ENCODE peak calls at places on chromosomes 6 and 20, in four cellular contexts. H is heart left ventricle; S is CD8-positive, alpha-beta memory T cell; N is psoas muscle. V is an unnamed sample.

GRCh38 chr6:168666751-168667427 is 225.9 kb downstream of the SMOC2 start:
- DNase-seq in H (no peak), S (no peak), N (no peak), V (no peak)

GRCh38 chr6:46211917-46212316 is 41.1 kb upstream of the ENPP5 start:
- DNase-seq in H (no peak), S (no peak), N (no peak), V (no peak)

GRCh38 chr6:152682141-152682540 is 15.6 kb upstream of the MYCT1 start:
- DNase-seq in H (no peak), S (no peak), N (no peak), V (no peak)

GRCh38 chr20:45909817-45910669 is 1.9 kb downstream of the PLTP start:
- DNase-seq in H (no peak), S (no peak), N (no peak), V (no peak)

GRCh38 chr6:112899541-112899940 is 552.4 kb downstream of the RFPL4B start:
- DNase-seq in H (no peak), S (no peak), N (no peak), V (no peak)

GRCh38 chr20:57109151-57109953 is 157.1 kb downstream of the BMP7 start:
- DNase-seq in H (no peak), S (no peak), N (peak), V (no peak)

GRCh38 chr6:7106752-7107577 is 796 bp upstream of the RREB1 start:
- DNase-seq in H (peak), S (peak), N (peak), V (no peak)

GRCh38 chr20:13395232-13395631 is 174.2 kb downstream of the ISM1 start:
- DNase-seq in H (no peak), S (no peak), N (no peak), V (no peak)

GRCh38 chr20:46406986-46407670 is 713 bp upstream of the ELMO2 start:
- DNase-seq in H (peak), S (peak), N (peak), V (no peak)

GRCh38 chr6:80003841-80004198 is 629 bp upstream of the TTK start:
- DNase-seq in H (no peak), S (no peak), N (no peak), V (no peak)

GRCh38 chr6:113616875-113617274 is 240.3 kb upstream of the MARCKS start:
- DNase-seq in H (no peak), S (no peak), N (no peak), V (no peak)

GRCh38 chr6:133568970-133569889 is 319.7 kb upstream of the TCF21 start:
- DNase-seq in H (no peak), S (no peak), N (peak), V (peak)

GRCh38 chr6:16204653-16205376 is 33.6 kb upstream of the GMPR start:
- DNase-seq in H (no peak), S (no peak), N (no peak), V (no peak)

GRCh38 chr6:56938634-56939294 is 16.1 kb upstream of the BEND6 start:
- DNase-seq in H (no peak), S (no peak), N (peak), V (peak)

GRCh38 chr20:60921021-60921622 is 330.9 kb upstream of the CDH4 start:
- DNase-seq in H (no peak), S (peak), N (no peak), V (no peak)

GRCh38 chr6:149153100-149153499 is 164.4 kb upstream of the TAB2 start:
- DNase-seq in H (no peak), S (no peak), N (no peak), V (no peak)

GRCh38 chr6:170443151-170443662 is 109.9 kb downstream of the PSMB1 start:
- DNase-seq in H (peak), S (no peak), N (no peak), V (no peak)

GRCh38 chr6:73695619-73696421 is at the start of gene CD109:
- DNase-seq in H (peak), S (peak), N (peak), V (peak)

GRCh38 chr20:51687071-51687470 is 81.1 kb downstream of the ATP9A start:
- DNase-seq in H (no peak), S (no peak), N (no peak), V (peak)

GRCh38 chr20:54625497-54625896 is 150.1 kb downstream of the DOK5 start:
- DNase-seq in H (no peak), S (no peak), N (no peak), V (no peak)

GRCh38 chr6:399785-400517 is 8.4 kb downstream of the IRF4 start:
- DNase-seq in H (no peak), S (no peak), N (no peak), V (no peak)

GRCh38 chr20:49381558-49382493 is 100.6 kb downstream of the KCNB1 start:
- DNase-seq in H (peak), S (no peak), N (peak), V (peak)

GRCh38 chr6:53042112-53042511 is 23.1 kb upstream of the FBXO9 start:
- DNase-seq in H (no peak), S (no peak), N (no peak), V (peak)

GRCh38 chr6:55916188-55916587 is 40.8 kb upstream of the BMP5 start:
- DNase-seq in H (no peak), S (no peak), N (no peak), V (no peak)

GRCh38 chr6:33696538-33697518 is 14.7 kb downstream of the UQCC2 start:
- DNase-seq in H (peak), S (peak), N (peak), V (no peak)

GRCh38 chr6:82841309-82841708 is 224.3 kb downstream of the UBE3D start:
- DNase-seq in H (no peak), S (no peak), N (no peak), V (no peak)

GRCh38 chr6:27812078-27812804 is 100.0 kb downstream of the OR2B2 start:
- DNase-seq in H (no peak), S (no peak), N (no peak), V (no peak)

GRCh38 chr20:25058051-25058796 is at the start of gene ACSS1:
- DNase-seq in H (peak), S (peak), N (peak), V (no peak)

GRCh38 chr6:1110164-1110563 is 201.7 kb upstream of the FOXQ1 start:
- DNase-seq in H (no peak), S (no peak), N (no peak), V (no peak)

GRCh38 chr6:161422710-161423109 is 148.8 kb upstream of the AGPAT4 start:
- DNase-seq in H (no peak), S (no peak), N (no peak), V (no peak)

GRCh38 chr6:1313364-1313754 is 1.5 kb downstream of the FOXQ1 start:
- DNase-seq in H (no peak), S (no peak), N (no peak), V (no peak)

GRCh38 chr6:44641344-44641743 is 253.8 kb downstream of the CDC5L start:
- DNase-seq in H (no peak), S (no peak), N (no peak), V (no peak)

GRCh38 chr6:44642870-44643522 is 255.5 kb downstream of the CDC5L start:
- DNase-seq in H (no peak), S (no peak), N (no peak), V (no peak)

GRCh38 chr6:44642345-44642744 is 254.8 kb downstream of the CDC5L start:
- DNase-seq in H (no peak), S (no peak), N (no peak), V (no peak)

GRCh38 chr6:44646355-44646754 is 258.8 kb downstream of the CDC5L start:
- DNase-seq in H (no peak), S (no peak), N (no peak), V (no peak)

GRCh38 chr6:44645276-44645675 is 257.8 kb downstream of the CDC5L start:
- DNase-seq in H (no peak), S (no peak), N (no peak), V (no peak)
- H3K27ac ChIP-seq in H (no peak), S (no peak), N (no peak), V (no peak)

DNA sequence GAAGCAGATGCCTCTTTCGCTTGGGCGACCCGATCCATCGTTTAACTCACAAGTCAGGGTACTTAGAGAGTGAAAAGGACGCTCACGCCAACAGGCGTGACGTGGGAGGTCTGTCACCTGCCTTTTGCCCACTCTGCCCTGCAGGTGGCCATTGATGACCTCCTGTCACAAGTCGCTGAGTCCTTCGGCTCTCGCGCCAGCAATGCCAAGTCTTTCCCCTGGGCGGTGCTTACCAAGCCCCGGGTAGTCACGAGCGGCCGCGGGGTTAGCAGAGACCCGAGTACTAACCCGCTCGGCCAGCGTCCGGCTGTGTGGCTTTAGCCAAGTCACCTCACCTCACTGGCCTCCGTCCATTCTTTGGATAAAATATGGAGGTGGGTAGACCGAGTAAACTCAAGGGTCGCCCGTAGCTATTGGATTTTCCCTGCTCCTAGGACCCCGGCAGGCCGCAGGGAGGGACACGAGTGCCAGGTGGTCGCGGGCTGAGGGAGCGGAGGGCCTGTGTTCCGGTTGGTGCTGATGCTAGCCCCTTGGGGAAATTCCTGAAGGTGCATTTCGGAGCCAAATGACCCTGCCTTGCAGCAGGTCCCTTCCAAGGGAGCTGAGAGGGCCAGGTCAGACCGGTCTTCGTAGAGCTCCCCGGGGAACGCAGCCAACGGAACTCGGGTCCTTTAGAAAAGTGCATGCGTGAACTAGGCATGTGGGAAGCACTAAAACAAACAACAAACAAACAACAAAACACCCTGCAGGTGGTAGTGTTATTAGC is 668 bp downstream of the PKIB start:
- DNase-seq in H (peak), S (peak), N (peak), V (no peak)
- H3K27ac ChIP-seq in H (no peak), S (no peak), N (no peak), V (peak)

GRCh38 chr6:43743682-43744381 is 26.2 kb upstream of the VEGFA start:
- DNase-seq in H (no peak), S (no peak), N (no peak), V (no peak)
- H3K27ac ChIP-seq in H (no peak), S (no peak), N (no peak), V (no peak)

DNA sequence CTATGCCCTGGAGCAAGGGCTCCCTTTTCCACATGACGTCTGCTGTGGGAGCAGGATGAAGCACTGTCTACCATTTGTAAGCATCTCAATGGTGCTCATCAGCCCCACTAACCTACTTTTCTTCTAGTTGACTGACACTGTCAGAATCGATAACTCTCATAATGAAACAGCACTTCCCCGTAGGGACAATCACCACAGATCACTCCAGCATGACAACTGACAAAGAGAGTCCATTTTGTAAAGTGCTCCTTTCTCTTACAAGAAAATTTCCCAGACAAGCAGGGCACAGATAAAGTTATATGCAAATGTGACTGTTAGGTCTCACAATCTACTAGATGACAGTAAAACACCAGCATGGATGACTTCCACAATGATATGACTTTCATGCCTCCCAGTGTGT is 46.4 kb downstream of the HEBP2 start:
- DNase-seq in H (no peak), S (no peak), N (no peak), V (no peak)
- H3K27ac ChIP-seq in H (no peak), S (no peak), N (no peak), V (no peak)

GRCh38 chr6:100504786-100505737 is 40.3 kb upstream of the SIM1 start:
- DNase-seq in H (no peak), S (no peak), N (peak), V (no peak)
- H3K27ac ChIP-seq in H (no peak), S (no peak), N (no peak), V (peak)

DNA sequence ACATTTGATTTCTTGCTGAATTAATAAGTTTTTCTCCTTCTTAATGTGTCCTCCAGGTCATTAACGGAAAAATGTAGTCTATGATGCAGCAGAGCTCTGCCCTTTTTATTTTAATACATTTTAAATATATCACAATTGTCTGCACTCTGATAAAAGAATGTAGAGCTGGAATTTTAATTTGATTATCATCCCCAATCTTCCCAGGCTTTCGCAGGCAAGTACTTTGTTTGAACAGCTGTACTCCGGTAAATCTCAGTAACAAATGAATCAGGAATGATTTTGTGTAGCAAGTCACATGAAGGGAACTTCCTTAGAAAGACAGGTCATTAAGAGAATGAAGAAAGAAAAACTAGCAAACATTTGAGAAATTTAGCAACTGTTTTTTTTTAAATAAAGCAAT is 147.2 kb downstream of the SOX4 start:
- DNase-seq in H (no peak), S (no peak), N (no peak), V (no peak)
- H3K27ac ChIP-seq in H (no peak), S (no peak), N (no peak), V (peak)

V was measured in epithelial cell of prostate.